ENCODE peak calls at places on chromosome 6, in ten cellular contexts. Q is Karpas-422, F is brain microvascular endothelial cell, S is tibial nerve, K is ovary, D is Peyer's patch, C is lower lobe of right lung, B is left ventricle myocardium inferior, J is aorta, X is A549. O is an unnamed sample.

GRCh38 chr6:124679392-124679791 is 282.8 kb upstream of the RNF217 start:
- DNase-seq in Q (no peak), F (no peak), S (no peak), K (no peak), D (no peak), C (no peak), B (no peak), J (no peak), X (no peak), O (no peak)

GRCh38 chr6:95614094-95614493 is 36.8 kb downstream of the MANEA start:
- DNase-seq in Q (no peak), F (no peak), S (no peak), K (no peak), D (no peak), C (no peak), B (no peak), J (no peak), X (no peak), O (no peak)

GRCh38 chr6:112214749-112215269 is 39.6 kb downstream of the LAMA4 start:
- DNase-seq in Q (no peak), F (no peak), S (no peak), K (no peak), D (no peak), C (no peak), B (no peak), J (no peak), X (peak; percentile 60), O (no peak)

GRCh38 chr6:56595490-56596122 is 47.1 kb downstream of the DST start:
- DNase-seq in Q (peak; percentile 87), F (peak; percentile 23), S (peak; percentile 44), K (peak; percentile 36), D (peak; percentile 22), C (no peak), B (no peak), J (no peak), X (peak; percentile 8), O (no peak)

GRCh38 chr6:1391692-1392309 is 2.4 kb downstream of the FOXF2 start:
- DNase-seq in Q (no peak), F (no peak), S (no peak), K (no peak), D (no peak), C (no peak), B (no peak), J (no peak), X (no peak), O (no peak)

GRCh38 chr6:156976144-156977088 is 199.2 kb downstream of the ARID1B start:
- DNase-seq in Q (peak; percentile 90), F (no peak), S (no peak), K (no peak), D (no peak), C (no peak), B (no peak), J (no peak), X (no peak), O (no peak)

GRCh38 chr6:121755500-121755899 is 320.1 kb downstream of the GJA1 start:
- DNase-seq in Q (no peak), F (no peak), S (no peak), K (no peak), D (no peak), C (no peak), B (no peak), J (no peak), X (no peak), O (no peak)

GRCh38 chr6:4256969-4257368 is 121.6 kb upstream of the ECI2 start:
- DNase-seq in Q (no peak), F (peak; percentile 54), S (no peak), K (no peak), D (no peak), C (no peak), B (no peak), J (no peak), X (no peak), O (no peak)

GRCh38 chr6:135180458-135181332 is at the start of gene MYB:
- DNase-seq in Q (peak; percentile 90), F (no peak), S (no peak), K (peak; percentile 39), D (peak; percentile 78), C (peak; percentile 63), B (peak; percentile 34), J (peak; percentile 80), X (peak; percentile 59), O (peak; percentile 49)

GRCh38 chr6:98836025-98836961 is 1.9 kb downstream of the POU3F2 start:
- DNase-seq in Q (no peak), F (no peak), S (no peak), K (peak; percentile 13), D (no peak), C (no peak), B (no peak), J (no peak), X (no peak), O (no peak)

GRCh38 chr6:73516712-73517489 is 3.9 kb downstream of the EEF1A1 start:
- DNase-seq in Q (peak; percentile 66), F (no peak), S (no peak), K (no peak), D (no peak), C (no peak), B (no peak), J (no peak), X (no peak), O (no peak)

DNA sequence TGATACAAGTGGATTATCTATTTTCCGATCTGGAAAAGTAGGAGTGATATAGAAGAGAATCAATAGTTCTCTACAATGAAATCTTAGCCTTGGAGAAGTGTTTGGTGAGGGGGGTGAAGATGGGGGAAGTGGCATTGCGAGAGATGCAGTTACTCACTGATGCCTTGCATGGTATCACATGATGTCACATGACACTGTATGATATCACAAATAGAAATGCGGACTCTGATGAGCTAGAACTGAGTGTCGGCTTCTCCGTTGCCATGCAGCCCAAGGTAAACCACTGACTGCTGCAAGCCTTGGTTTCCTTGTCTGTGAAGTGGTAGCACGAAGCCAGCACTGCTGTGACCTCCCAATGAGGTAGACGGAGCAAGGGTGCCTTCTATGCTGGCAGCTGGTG is 403.3 kb upstream of the AGPAT4 start:
- DNase-seq in Q (no peak), F (no peak), S (no peak), K (no peak), D (no peak), C (no peak), B (no peak), J (no peak), X (no peak), O (no peak)
- H3K27ac ChIP-seq in Q (no peak overlapping the region), F (no peak overlapping the region), S (no peak overlapping the region), K (no peak overlapping the region), D (no peak overlapping the region), C (no peak overlapping the region), B (no peak overlapping the region), J (no peak overlapping the region), X (no peak overlapping the region), O (no peak overlapping the region)

GRCh38 chr6:257031-257725 is 35.1 kb upstream of the DUSP22 start:
- DNase-seq in Q (no peak), F (no peak), S (peak; percentile 40), K (no peak), D (no peak), C (no peak), B (no peak), J (no peak), X (peak; percentile 10), O (no peak)

GRCh38 chr6:257774-258173 is 34.5 kb upstream of the DUSP22 start:
- DNase-seq in Q (no peak), F (no peak), S (no peak), K (no peak), D (peak; percentile 60), C (no peak), B (no peak), J (no peak), X (no peak), O (no peak)

GRCh38 chr6:254011-254410 is 38.3 kb upstream of the DUSP22 start:
- DNase-seq in Q (no peak), F (no peak), S (no peak), K (no peak), D (no peak), C (no peak), B (no peak), J (no peak), X (no peak), O (no peak)

GRCh38 chr6:256169-256568 is 36.1 kb upstream of the DUSP22 start:
- DNase-seq in Q (no peak), F (no peak), S (no peak), K (no peak), D (no peak), C (no peak), B (no peak), J (no peak), X (no peak), O (no peak)

DNA sequence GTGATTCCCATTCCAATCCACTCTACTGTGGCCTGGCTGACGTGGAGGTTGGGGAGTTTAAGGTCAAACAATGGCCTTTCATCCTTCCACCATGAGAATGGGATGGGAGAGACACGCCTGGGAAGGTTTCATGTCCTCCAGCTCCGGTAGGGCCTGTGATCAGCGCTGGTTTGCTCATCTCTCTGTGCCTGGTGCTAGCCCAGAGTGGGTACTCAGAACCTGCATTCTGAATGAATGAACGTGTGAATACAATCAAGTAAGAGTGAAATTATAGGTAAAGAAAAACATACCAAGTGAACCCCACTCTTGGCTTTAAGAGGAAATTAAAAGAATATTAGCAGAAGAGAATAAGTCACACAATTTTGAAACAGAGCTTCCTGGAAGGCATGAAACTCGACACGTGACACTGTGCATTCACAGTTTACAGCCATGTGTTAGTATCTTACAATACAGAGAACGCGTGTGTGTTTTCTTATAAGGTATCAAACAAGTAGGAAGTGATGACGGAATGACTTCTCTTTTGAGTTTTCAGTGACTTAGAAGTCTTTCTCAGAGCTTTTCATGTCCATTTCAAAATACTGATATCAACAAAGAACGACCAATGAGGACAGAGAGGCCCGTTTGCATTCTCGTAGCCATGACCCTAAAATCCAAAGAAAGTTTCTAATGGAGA is 36.7 kb upstream of the DUSP22 start:
- DNase-seq in Q (no peak), F (no peak), S (no peak), K (no peak), D (no peak), C (no peak), B (no peak), J (no peak), X (no peak), O (no peak)
- H3K27ac ChIP-seq in Q (no peak overlapping the region), F (no peak overlapping the region), S (no peak overlapping the region), K (no peak overlapping the region), D (no peak overlapping the region), C (no peak overlapping the region), B (no peak overlapping the region), J (no peak overlapping the region), X (no peak overlapping the region), O (no peak overlapping the region)

DNA sequence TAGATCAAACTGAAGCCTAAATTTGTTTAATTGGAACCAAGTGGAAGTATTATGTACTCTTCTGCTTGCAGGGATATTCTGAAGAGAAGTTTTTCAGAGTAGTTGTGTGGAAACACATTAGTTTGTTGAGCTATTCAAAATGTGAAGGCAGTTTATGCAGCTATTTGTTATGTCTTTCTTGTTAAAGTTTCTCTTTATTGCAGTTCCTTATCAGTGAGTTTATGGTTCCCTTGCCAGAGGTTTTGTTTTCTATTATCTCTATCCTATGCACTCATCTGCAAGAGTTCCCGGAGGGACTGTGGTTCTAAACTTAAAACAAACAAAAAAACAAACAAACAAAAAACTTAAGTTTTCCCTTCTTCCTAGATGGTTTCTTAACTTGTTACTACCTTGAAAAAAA is 143.7 kb upstream of the SLC22A16 start:
- DNase-seq in Q (no peak), F (no peak), S (no peak), K (no peak), D (no peak), C (no peak), B (no peak), J (no peak), X (no peak), O (no peak)
- H3K27ac ChIP-seq in Q (no peak overlapping the region), F (no peak overlapping the region), S (peak overlapping the region; percentile 2), K (no peak overlapping the region), D (no peak overlapping the region), C (no peak overlapping the region), B (no peak overlapping the region), J (no peak overlapping the region), X (no peak overlapping the region), O (peak overlapping the region; percentile 94)

GRCh38 chr6:20115269-20116005 is 96.8 kb downstream of the MBOAT1 start:
- DNase-seq in Q (no peak), F (no peak), S (no peak), K (no peak), D (no peak), C (no peak), B (no peak), J (no peak), X (no peak), O (no peak)
- H3K27ac ChIP-seq in Q (no peak overlapping the region), F (no peak overlapping the region), S (no peak overlapping the region), K (no peak overlapping the region), D (no peak overlapping the region), C (no peak overlapping the region), B (peak overlapping the region; percentile 41), J (no peak overlapping the region), X (no peak overlapping the region), O (peak overlapping the region; percentile 25)